ENCODE peak calls at places on chromosomes 16 and 17, in four cellular contexts. O is thoracic aorta, S is EH, X is suprapubic skin. H is an unnamed sample.
A peak's percentile ranks its signal among the peaks of the same experiment; 100 is the strongest.

GRCh38 chr16:81568749-81569087 is 124.1 kb downstream of the CMIP start:
- DNase-seq in O (no peak), S (no peak), X (no peak), H (no peak)

GRCh38 chr17:74259667-74260524 is 14.1 kb upstream of the DNAI2 start:
- DNase-seq in O (no peak), S (no peak), X (no peak), H (peak; percentile 15)

GRCh38 chr17:76383645-76384221 is 676 bp upstream of the SPHK1 start:
- DNase-seq in O (no peak), S (peak; percentile 72), X (no peak), H (peak; percentile 74)

GRCh38 chr16:87367556-87367955 is 16.0 kb downstream of the FBXO31 start:
- DNase-seq in O (no peak), S (no peak), X (no peak), H (no peak)

GRCh38 chr16:75024182-75024581 is 25.4 kb downstream of the ZNRF1 start:
- DNase-seq in O (no peak), S (no peak), X (no peak), H (no peak)

GRCh38 chr16:49332589-49333267 is 40.9 kb upstream of the C16orf78 start:
- DNase-seq in O (no peak), S (no peak), X (no peak), H (no peak)

GRCh38 chr16:56591377-56592060 is 2.2 kb downstream of the MT3 start:
- DNase-seq in O (no peak), S (no peak), X (no peak), H (no peak)

GRCh38 chr16:58336332-58337089 is 41.7 kb upstream of the PRSS54 start:
- DNase-seq in O (peak; percentile 23), S (peak; percentile 74), X (peak; percentile 86), H (peak; percentile 79)

GRCh38 chr16:89931305-89931896 is 8.3 kb downstream of the TUBB3 start:
- DNase-seq in O (no peak), S (no peak), X (no peak), H (no peak)

GRCh38 chr16:49581630-49582298 is 208.2 kb downstream of the C16orf78 start:
- DNase-seq in O (no peak), S (no peak), X (no peak), H (no peak)

GRCh38 chr16:86379505-86379846 is 130.9 kb upstream of the FOXF1 start:
- DNase-seq in O (no peak), S (peak; percentile 78), X (no peak), H (no peak)

GRCh38 chr17:79625706-79626105 is 14.9 kb upstream of the RBFOX3 start:
- DNase-seq in O (no peak), S (no peak), X (no peak), H (no peak)

GRCh38 chr17:5391678-5392077 is 27.8 kb downstream of the NUP88 start:
- DNase-seq in O (no peak), S (no peak), X (no peak), H (no peak)

GRCh38 chr16:53952215-53953208 is 248.6 kb downstream of the FTO start:
- DNase-seq in O (no peak), S (peak; percentile 51), X (no peak), H (peak; percentile 28)

GRCh38 chr17:29709861-29710849 is 87.4 kb upstream of the CORO6 start:
- DNase-seq in O (no peak), S (peak; percentile 43), X (no peak), H (no peak)

GRCh38 chr17:18105027-18105426 is 3.5 kb upstream of the MYO15A start:
- DNase-seq in O (no peak), S (no peak), X (no peak), H (no peak)

GRCh38 chr16:82402665-82403218 is 224.0 kb upstream of the CDH13 start:
- DNase-seq in O (no peak), S (no peak), X (no peak), H (no peak)

GRCh38 chr17:80339118-80339517 is 75.8 kb upstream of the ENDOV start:
- DNase-seq in O (no peak), S (no peak), X (peak; percentile 35), H (no peak)

GRCh38 chr16:2954647-2955381 is 9.3 kb upstream of the KREMEN2 start:
- DNase-seq in O (no peak), S (no peak), X (peak; percentile 63), H (no peak)

GRCh38 chr17:55705847-55706246 is 16.8 kb downstream of the TMEM100 start:
- DNase-seq in O (no peak), S (no peak), X (no peak), H (no peak)

GRCh38 chr16:85248269-85248668 is 136.0 kb upstream of the CIBAR2 start:
- DNase-seq in O (no peak), S (no peak), X (no peak), H (no peak)

GRCh38 chr16:22736791-22737190 is 77.2 kb upstream of the HS3ST2 start:
- DNase-seq in O (no peak), S (no peak), X (no peak), H (no peak)

GRCh38 chr16:50007744-50008143 is 17.3 kb upstream of the CNEP1R1 start:
- DNase-seq in O (no peak), S (no peak), X (no peak), H (no peak)

GRCh38 chr16:67243481-67243880 is 3.8 kb downstream of the FHOD1 start:
- DNase-seq in O (no peak), S (peak; percentile 27), X (no peak), H (no peak)

GRCh38 chr17:80830020-80830780 is 161.4 kb upstream of the CHMP6 start:
- DNase-seq in O (no peak), S (no peak), X (no peak), H (no peak)

GRCh38 chr17:35799942-35800341 is 4.5 kb upstream of the MMP28 start:
- DNase-seq in O (no peak), S (peak; percentile 85), X (no peak), H (peak; percentile 98)

GRCh38 chr16:57690782-57691471 is 3.7 kb upstream of the DRC7 start:
- DNase-seq in O (no peak), S (peak; percentile 6), X (peak; percentile 3), H (no peak)

GRCh38 chr17:73249700-73250099 is 12.0 kb downstream of the CPSF4L start:
- DNase-seq in O (no peak), S (no peak), X (no peak), H (no peak)

GRCh38 chr16:61391835-61392234 is 644.4 kb downstream of the CDH8 start:
- DNase-seq in O (no peak), S (no peak), X (no peak), H (no peak)

GRCh38 chr16:23518435-23518891 is 8.2 kb upstream of the GGA2 start:
- DNase-seq in O (no peak), S (no peak), X (no peak), H (peak; percentile 53)

GRCh38 chr17:75571885-75572215 is 15.8 kb upstream of the MYO15B start:
- DNase-seq in O (no peak), S (no peak), X (no peak), H (no peak)

GRCh38 chr17:19659366-19660177 is 11.0 kb downstream of the ALDH3A2 start:
- DNase-seq in O (no peak), S (no peak), X (no peak), H (no peak)

GRCh38 chr16:10036951-10037350 is 145.3 kb downstream of the GRIN2A start:
- DNase-seq in O (no peak), S (no peak), X (no peak), H (no peak)

GRCh38 chr17:81334987-81335386 is 39.9 kb upstream of the SLC38A10 start:
- DNase-seq in O (no peak), S (no peak), X (no peak), H (no peak)

GRCh38 chr16:4677390-4677789 is 16.0 kb upstream of the NUDT16L1 start:
- DNase-seq in O (no peak), S (no peak), X (no peak), H (no peak)

GRCh38 chr16:23359092-23359760 is 57.1 kb downstream of the SCNN1B start:
- DNase-seq in O (no peak), S (no peak), X (no peak), H (peak; percentile 9)

H was measured in myocyte.